ENCODE peak calls at places on chromosomes 12 and 14, in five cellular contexts. One of them, this sample, is unnamed.

GRCh38 chr14:71597289-71597920 is 334.8 kb upstream of the RGS6 start:
- DNase-seq in C1 segment of cervical spinal cord: no peak
- DNase-seq in GM10248: no peak
- DNase-seq in activated T-cell treated with anti-CD3 and anti-CD28 coated beads for 1 hour: no peak
- DNase-seq in activated naive CD8-positive, alpha-beta T cell treated with anti-CD3 and anti-CD28 coated beads, Interleukin-2, amount 50 U/mL, for 24 hours: no peak
- DNase-seq in this sample: no peak

GRCh38 chr14:71620401-71620800 is 311.8 kb upstream of the RGS6 start:
- DNase-seq in C1 segment of cervical spinal cord: no peak
- DNase-seq in GM10248: no peak
- DNase-seq in activated T-cell treated with anti-CD3 and anti-CD28 coated beads for 1 hour: no peak
- DNase-seq in activated naive CD8-positive, alpha-beta T cell treated with anti-CD3 and anti-CD28 coated beads, Interleukin-2, amount 50 U/mL, for 24 hours: no peak
- DNase-seq in this sample: no peak

GRCh38 chr14:73472182-73473114 is 14.1 kb upstream of the NUMB start:
- DNase-seq in C1 segment of cervical spinal cord: no peak
- DNase-seq in GM10248: peak
- DNase-seq in activated T-cell treated with anti-CD3 and anti-CD28 coated beads for 1 hour: no peak
- DNase-seq in activated naive CD8-positive, alpha-beta T cell treated with anti-CD3 and anti-CD28 coated beads, Interleukin-2, amount 50 U/mL, for 24 hours: no peak
- DNase-seq in this sample: no peak

GRCh38 chr14:32925439-32925838 is 13.2 kb upstream of the NPAS3 start:
- DNase-seq in C1 segment of cervical spinal cord: no peak
- DNase-seq in GM10248: no peak
- DNase-seq in activated T-cell treated with anti-CD3 and anti-CD28 coated beads for 1 hour: no peak
- DNase-seq in activated naive CD8-positive, alpha-beta T cell treated with anti-CD3 and anti-CD28 coated beads, Interleukin-2, amount 50 U/mL, for 24 hours: no peak
- DNase-seq in this sample: no peak

GRCh38 chr12:95608252-95609033 is 57.2 kb upstream of the USP44 start:
- DNase-seq in C1 segment of cervical spinal cord: no peak
- DNase-seq in GM10248: no peak
- DNase-seq in activated T-cell treated with anti-CD3 and anti-CD28 coated beads for 1 hour: no peak
- DNase-seq in activated naive CD8-positive, alpha-beta T cell treated with anti-CD3 and anti-CD28 coated beads, Interleukin-2, amount 50 U/mL, for 24 hours: no peak
- DNase-seq in this sample: no peak

GRCh38 chr14:86405250-86405649 is 875.3 kb downstream of the FLRT2 start:
- DNase-seq in C1 segment of cervical spinal cord: no peak
- DNase-seq in GM10248: no peak
- DNase-seq in activated T-cell treated with anti-CD3 and anti-CD28 coated beads for 1 hour: no peak
- DNase-seq in activated naive CD8-positive, alpha-beta T cell treated with anti-CD3 and anti-CD28 coated beads, Interleukin-2, amount 50 U/mL, for 24 hours: no peak
- DNase-seq in this sample: no peak

GRCh38 chr14:61567838-61568571 is 127.3 kb upstream of the HIF1A start:
- DNase-seq in C1 segment of cervical spinal cord: no peak
- DNase-seq in GM10248: peak
- DNase-seq in activated T-cell treated with anti-CD3 and anti-CD28 coated beads for 1 hour: no peak
- DNase-seq in activated naive CD8-positive, alpha-beta T cell treated with anti-CD3 and anti-CD28 coated beads, Interleukin-2, amount 50 U/mL, for 24 hours: no peak
- DNase-seq in this sample: no peak

GRCh38 chr14:97298775-97299174 is 501.6 kb downstream of the VRK1 start:
- DNase-seq in C1 segment of cervical spinal cord: no peak
- DNase-seq in GM10248: no peak
- DNase-seq in activated T-cell treated with anti-CD3 and anti-CD28 coated beads for 1 hour: no peak
- DNase-seq in activated naive CD8-positive, alpha-beta T cell treated with anti-CD3 and anti-CD28 coated beads, Interleukin-2, amount 50 U/mL, for 24 hours: no peak
- DNase-seq in this sample: no peak

GRCh38 chr12:115351513-115352077 is 667.6 kb upstream of the TBX3 start:
- DNase-seq in C1 segment of cervical spinal cord: no peak
- DNase-seq in GM10248: no peak
- DNase-seq in activated T-cell treated with anti-CD3 and anti-CD28 coated beads for 1 hour: no peak
- DNase-seq in activated naive CD8-positive, alpha-beta T cell treated with anti-CD3 and anti-CD28 coated beads, Interleukin-2, amount 50 U/mL, for 24 hours: no peak
- DNase-seq in this sample: no peak

GRCh38 chr12:561116-561705 is 101.5 kb downstream of the B4GALNT3 start:
- DNase-seq in C1 segment of cervical spinal cord: no peak
- DNase-seq in GM10248: no peak
- DNase-seq in activated T-cell treated with anti-CD3 and anti-CD28 coated beads for 1 hour: no peak
- DNase-seq in activated naive CD8-positive, alpha-beta T cell treated with anti-CD3 and anti-CD28 coated beads, Interleukin-2, amount 50 U/mL, for 24 hours: no peak
- DNase-seq in this sample: no peak

GRCh38 chr14:74508292-74508731 is 14.7 kb downstream of the ISCA2 start:
- DNase-seq in C1 segment of cervical spinal cord: no peak
- DNase-seq in GM10248: no peak
- DNase-seq in activated T-cell treated with anti-CD3 and anti-CD28 coated beads for 1 hour: no peak
- DNase-seq in activated naive CD8-positive, alpha-beta T cell treated with anti-CD3 and anti-CD28 coated beads, Interleukin-2, amount 50 U/mL, for 24 hours: no peak
- DNase-seq in this sample: no peak

GRCh38 chr14:38404100-38404541 is 148.2 kb upstream of the CLEC14A start:
- DNase-seq in C1 segment of cervical spinal cord: no peak
- DNase-seq in GM10248: no peak
- DNase-seq in activated T-cell treated with anti-CD3 and anti-CD28 coated beads for 1 hour: no peak
- DNase-seq in activated naive CD8-positive, alpha-beta T cell treated with anti-CD3 and anti-CD28 coated beads, Interleukin-2, amount 50 U/mL, for 24 hours: no peak
- DNase-seq in this sample: no peak

GRCh38 chr12:68893201-68893600 is 39.8 kb downstream of the CPM start:
- DNase-seq in C1 segment of cervical spinal cord: no peak
- DNase-seq in GM10248: no peak
- DNase-seq in activated T-cell treated with anti-CD3 and anti-CD28 coated beads for 1 hour: no peak
- DNase-seq in activated naive CD8-positive, alpha-beta T cell treated with anti-CD3 and anti-CD28 coated beads, Interleukin-2, amount 50 U/mL, for 24 hours: no peak
- DNase-seq in this sample: no peak

This sample was measured in ureter.